ENCODE peak calls at places on chromosomes 1 and 21, in nine cellular contexts. One of them, this sample, is unnamed. For H3K27me3, the result is how much of the 10 kb centered on the place peaks cover.

GRCh38 chr1:29282924-29283803 is 46.8 kb downstream of the PTPRU start:
- DNase-seq in naive thymus-derived CD4-positive, alpha-beta T cell: no peak
- DNase-seq in GM23248: peak
- DNase-seq in body of pancreas: no peak
- DNase-seq in uterus: no peak
- DNase-seq in IMR-90: peak
- DNase-seq in dorsolateral prefrontal cortex: no peak
- DNase-seq in small intestine: peak
- DNase-seq in left ventricle myocardium inferior: no peak
- DNase-seq in this sample: no peak

GRCh38 chr21:45362077-45362747 is 42.8 kb upstream of the COL18A1 start:
- DNase-seq in body of pancreas: no peak
- DNase-seq in uterus: no peak
- DNase-seq in dorsolateral prefrontal cortex: no peak
- DNase-seq in naive thymus-derived CD4-positive, alpha-beta T cell: no peak
- DNase-seq in IMR-90: no peak
- DNase-seq in GM23248: no peak
- DNase-seq in small intestine: no peak
- DNase-seq in left ventricle myocardium inferior: no peak
- DNase-seq in this sample: no peak

GRCh38 chr1:20405893-20406604 is 80.0 kb downstream of the CAMK2N1 start:
- DNase-seq in body of pancreas: no peak
- DNase-seq in dorsolateral prefrontal cortex: no peak
- DNase-seq in GM23248: peak
- DNase-seq in uterus: no peak
- DNase-seq in IMR-90: peak
- DNase-seq in small intestine: no peak
- DNase-seq in left ventricle myocardium inferior: no peak
- DNase-seq in naive thymus-derived CD4-positive, alpha-beta T cell: no peak
- DNase-seq in this sample: no peak

GRCh38 chr1:13549521-13549920 is 34.1 kb upstream of the PDPN start:
- DNase-seq in naive thymus-derived CD4-positive, alpha-beta T cell: no peak
- DNase-seq in left ventricle myocardium inferior: no peak
- DNase-seq in GM23248: no peak
- DNase-seq in uterus: no peak
- DNase-seq in dorsolateral prefrontal cortex: peak
- DNase-seq in body of pancreas: no peak
- DNase-seq in small intestine: no peak
- DNase-seq in IMR-90: no peak
- DNase-seq in this sample: no peak

GRCh38 chr1:147837129-147837776 is 65.3 kb upstream of the GJA8 start:
- DNase-seq in body of pancreas: no peak
- DNase-seq in IMR-90: no peak
- DNase-seq in dorsolateral prefrontal cortex: no peak
- DNase-seq in naive thymus-derived CD4-positive, alpha-beta T cell: no peak
- DNase-seq in left ventricle myocardium inferior: no peak
- DNase-seq in GM23248: no peak
- DNase-seq in uterus: no peak
- DNase-seq in small intestine: no peak
- DNase-seq in this sample: no peak

GRCh38 chr1:27504588-27505419 is 14.8 kb upstream of the WASF2 start:
- DNase-seq in uterus: peak
- DNase-seq in naive thymus-derived CD4-positive, alpha-beta T cell: no peak
- DNase-seq in IMR-90: peak
- DNase-seq in small intestine: no peak
- DNase-seq in body of pancreas: peak
- DNase-seq in GM23248: peak
- DNase-seq in dorsolateral prefrontal cortex: no peak
- DNase-seq in left ventricle myocardium inferior: peak
- DNase-seq in this sample: no peak

GRCh38 chr1:236659792-236660587 is 26.3 kb upstream of the ACTN2 start:
- DNase-seq in dorsolateral prefrontal cortex: no peak
- DNase-seq in GM23248: no peak
- DNase-seq in uterus: no peak
- DNase-seq in naive thymus-derived CD4-positive, alpha-beta T cell: no peak
- DNase-seq in left ventricle myocardium inferior: no peak
- DNase-seq in body of pancreas: no peak
- DNase-seq in small intestine: no peak
- DNase-seq in IMR-90: no peak
- DNase-seq in this sample: no peak

GRCh38 chr21:35329940-35330670 is 281.0 kb upstream of the RUNX1 start:
- DNase-seq in left ventricle myocardium inferior: no peak
- DNase-seq in small intestine: no peak
- DNase-seq in body of pancreas: no peak
- DNase-seq in dorsolateral prefrontal cortex: no peak
- DNase-seq in naive thymus-derived CD4-positive, alpha-beta T cell: no peak
- DNase-seq in IMR-90: no peak
- DNase-seq in GM23248: no peak
- DNase-seq in uterus: no peak
- DNase-seq in this sample: no peak

GRCh38 chr1:221040716-221041275 is 161.6 kb downstream of the HLX start:
- DNase-seq in small intestine: no peak
- DNase-seq in body of pancreas: no peak
- DNase-seq in dorsolateral prefrontal cortex: no peak
- DNase-seq in IMR-90: no peak
- DNase-seq in naive thymus-derived CD4-positive, alpha-beta T cell: no peak
- DNase-seq in left ventricle myocardium inferior: no peak
- DNase-seq in GM23248: no peak
- DNase-seq in uterus: no peak
- DNase-seq in this sample: no peak

GRCh38 chr1:56394298-56394697 is 185.1 kb downstream of the PLPP3 start:
- DNase-seq in GM23248: no peak
- DNase-seq in body of pancreas: no peak
- DNase-seq in naive thymus-derived CD4-positive, alpha-beta T cell: no peak
- DNase-seq in left ventricle myocardium inferior: no peak
- DNase-seq in small intestine: no peak
- DNase-seq in IMR-90: no peak
- DNase-seq in dorsolateral prefrontal cortex: no peak
- DNase-seq in uterus: no peak
- DNase-seq in this sample: no peak

GRCh38 chr1:32878183-32878582 is 7.5 kb upstream of the FNDC5 start:
- DNase-seq in left ventricle myocardium inferior: no peak
- DNase-seq in naive thymus-derived CD4-positive, alpha-beta T cell: no peak
- DNase-seq in GM23248: peak
- DNase-seq in body of pancreas: no peak
- DNase-seq in small intestine: no peak
- DNase-seq in uterus: no peak
- DNase-seq in IMR-90: peak
- DNase-seq in dorsolateral prefrontal cortex: peak
- DNase-seq in this sample: no peak

GRCh38 chr1:221622389-221622788 is 119.5 kb downstream of the DUSP10 start:
- DNase-seq in small intestine: no peak
- DNase-seq in left ventricle myocardium inferior: no peak
- DNase-seq in IMR-90: no peak
- DNase-seq in uterus: no peak
- DNase-seq in body of pancreas: no peak
- DNase-seq in naive thymus-derived CD4-positive, alpha-beta T cell: no peak
- DNase-seq in dorsolateral prefrontal cortex: no peak
- DNase-seq in GM23248: no peak
- DNase-seq in this sample: no peak

GRCh38 chr21:32371913-32372314 is 20.9 kb downstream of the URB1 start:
- DNase-seq in uterus: peak
- DNase-seq in dorsolateral prefrontal cortex: no peak
- DNase-seq in IMR-90: peak
- DNase-seq in GM23248: peak
- DNase-seq in naive thymus-derived CD4-positive, alpha-beta T cell: no peak
- DNase-seq in body of pancreas: no peak
- DNase-seq in left ventricle myocardium inferior: no peak
- DNase-seq in small intestine: no peak
- DNase-seq in this sample: no peak

GRCh38 chr1:3903141-3904005 is 3.3 kb upstream of the C1orf174 start:
- DNase-seq in GM23248: no peak
- DNase-seq in left ventricle myocardium inferior: no peak
- DNase-seq in IMR-90: no peak
- DNase-seq in small intestine: peak
- DNase-seq in dorsolateral prefrontal cortex: peak
- DNase-seq in uterus: no peak
- DNase-seq in body of pancreas: peak
- DNase-seq in naive thymus-derived CD4-positive, alpha-beta T cell: no peak
- DNase-seq in this sample: no peak

GRCh38 chr1:150582371-150582770 is 3.0 kb upstream of the MCL1 start:
- DNase-seq in dorsolateral prefrontal cortex: no peak
- DNase-seq in small intestine: no peak
- DNase-seq in uterus: no peak
- DNase-seq in IMR-90: peak
- DNase-seq in left ventricle myocardium inferior: no peak
- DNase-seq in GM23248: peak
- DNase-seq in body of pancreas: no peak
- DNase-seq in naive thymus-derived CD4-positive, alpha-beta T cell: no peak
- DNase-seq in this sample: no peak

GRCh38 chr1:25623731-25624130 is 7.1 kb downstream of the MAN1C1 start:
- DNase-seq in uterus: no peak
- DNase-seq in left ventricle myocardium inferior: no peak
- DNase-seq in naive thymus-derived CD4-positive, alpha-beta T cell: no peak
- DNase-seq in GM23248: no peak
- DNase-seq in IMR-90: no peak
- DNase-seq in small intestine: no peak
- DNase-seq in dorsolateral prefrontal cortex: no peak
- DNase-seq in body of pancreas: no peak
- DNase-seq in this sample: no peak
- H3K27ac ChIP-seq in uterus: no peak
- H3K27ac ChIP-seq in left ventricle myocardium inferior: no peak
- H3K27ac ChIP-seq in naive thymus-derived CD4-positive, alpha-beta T cell: peak
- H3K27ac ChIP-seq in GM23248: no peak
- H3K27ac ChIP-seq in IMR-90: no peak
- H3K27ac ChIP-seq in small intestine: no peak
- H3K27ac ChIP-seq in dorsolateral prefrontal cortex: no peak
- H3K27ac ChIP-seq in body of pancreas: no peak
- H3K27ac ChIP-seq in this sample: no peak

GRCh38 chr1:62321438-62321837 is 2.2 kb upstream of the KANK4 start:
- DNase-seq in naive thymus-derived CD4-positive, alpha-beta T cell: no peak
- DNase-seq in IMR-90: peak
- DNase-seq in uterus: no peak
- DNase-seq in dorsolateral prefrontal cortex: no peak
- DNase-seq in small intestine: no peak
- DNase-seq in body of pancreas: no peak
- DNase-seq in left ventricle myocardium inferior: no peak
- DNase-seq in GM23248: peak
- DNase-seq in this sample: no peak

GRCh38 chr1:62315387-62315786 is 3.8 kb downstream of the KANK4 start:
- DNase-seq in dorsolateral prefrontal cortex: no peak
- DNase-seq in IMR-90: no peak
- DNase-seq in naive thymus-derived CD4-positive, alpha-beta T cell: no peak
- DNase-seq in small intestine: no peak
- DNase-seq in uterus: no peak
- DNase-seq in body of pancreas: no peak
- DNase-seq in left ventricle myocardium inferior: no peak
- DNase-seq in GM23248: no peak
- DNase-seq in this sample: no peak

GRCh38 chr1:62317021-62317768 is 2.0 kb downstream of the KANK4 start:
- DNase-seq in GM23248: no peak
- DNase-seq in small intestine: no peak
- DNase-seq in dorsolateral prefrontal cortex: no peak
- DNase-seq in naive thymus-derived CD4-positive, alpha-beta T cell: no peak
- DNase-seq in body of pancreas: no peak
- DNase-seq in uterus: no peak
- DNase-seq in left ventricle myocardium inferior: no peak
- DNase-seq in IMR-90: no peak
- DNase-seq in this sample: no peak

GRCh38 chr1:62318320-62318755 is 896 bp downstream of the KANK4 start:
- DNase-seq in left ventricle myocardium inferior: no peak
- DNase-seq in IMR-90: no peak
- DNase-seq in naive thymus-derived CD4-positive, alpha-beta T cell: no peak
- DNase-seq in small intestine: no peak
- DNase-seq in dorsolateral prefrontal cortex: no peak
- DNase-seq in GM23248: no peak
- DNase-seq in uterus: no peak
- DNase-seq in body of pancreas: peak
- DNase-seq in this sample: no peak

GRCh38 chr1:62318756-62319544 is at the start of gene KANK4:
- DNase-seq in small intestine: peak
- DNase-seq in naive thymus-derived CD4-positive, alpha-beta T cell: no peak
- DNase-seq in dorsolateral prefrontal cortex: no peak
- DNase-seq in body of pancreas: peak
- DNase-seq in IMR-90: no peak
- DNase-seq in uterus: no peak
- DNase-seq in GM23248: peak
- DNase-seq in left ventricle myocardium inferior: no peak
- DNase-seq in this sample: no peak
- H3K27me3 ChIP-seq in small intestine: under half
- H3K27me3 ChIP-seq in naive thymus-derived CD4-positive, alpha-beta T cell: under half
- H3K27me3 ChIP-seq in dorsolateral prefrontal cortex: under half
- H3K27me3 ChIP-seq in body of pancreas: under half
- H3K27me3 ChIP-seq in IMR-90: under half
- H3K27me3 ChIP-seq in uterus: under half
- H3K27me3 ChIP-seq in GM23248: under half
- H3K27me3 ChIP-seq in left ventricle myocardium inferior: under half
- H3K27me3 ChIP-seq in this sample: under half

DNA sequence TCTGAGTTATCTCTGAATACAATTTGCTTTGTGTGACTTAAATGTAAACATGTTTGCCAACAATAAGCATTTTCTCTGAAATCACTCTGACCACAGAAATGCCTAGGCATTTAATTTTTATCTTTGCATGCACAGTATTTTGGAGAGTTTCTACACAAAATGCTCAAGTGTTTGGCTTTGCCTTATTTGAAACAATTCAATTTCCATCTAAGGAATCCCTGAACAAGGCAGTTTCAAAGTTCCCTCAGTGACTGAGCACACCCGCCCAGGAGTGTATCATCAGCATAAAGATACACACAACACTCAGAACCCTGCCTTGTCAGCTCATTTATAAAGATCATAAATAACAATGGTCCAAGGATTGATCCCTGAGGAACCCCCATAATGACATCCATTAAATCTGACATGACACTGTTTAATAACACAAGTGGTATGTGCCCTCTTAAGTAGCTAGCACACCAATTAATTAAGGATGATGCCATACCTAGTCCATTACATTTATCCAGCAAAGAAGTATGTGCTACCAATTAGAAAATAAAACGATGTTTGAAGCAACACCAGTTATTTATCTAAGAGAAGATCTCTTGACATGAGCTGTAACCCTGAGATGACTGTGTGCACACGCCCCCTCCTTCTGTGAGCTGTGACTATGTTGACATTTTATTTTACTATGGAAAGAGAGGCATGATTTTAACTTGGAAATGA is 585.8 kb downstream of the ADGRL2 start:
- DNase-seq in body of pancreas: no peak
- DNase-seq in dorsolateral prefrontal cortex: no peak
- DNase-seq in small intestine: no peak
- DNase-seq in left ventricle myocardium inferior: no peak
- DNase-seq in IMR-90: no peak
- DNase-seq in GM23248: peak
- DNase-seq in uterus: no peak
- DNase-seq in naive thymus-derived CD4-positive, alpha-beta T cell: no peak
- DNase-seq in this sample: no peak
- H3K4me3 ChIP-seq in body of pancreas: no peak
- H3K4me3 ChIP-seq in dorsolateral prefrontal cortex: no peak
- H3K4me3 ChIP-seq in small intestine: no peak
- H3K4me3 ChIP-seq in left ventricle myocardium inferior: no peak
- H3K4me3 ChIP-seq in IMR-90: no peak
- H3K4me3 ChIP-seq in GM23248: no peak
- H3K4me3 ChIP-seq in uterus: no peak
- H3K4me3 ChIP-seq in naive thymus-derived CD4-positive, alpha-beta T cell: no peak
- H3K4me3 ChIP-seq in this sample: no peak

DNA sequence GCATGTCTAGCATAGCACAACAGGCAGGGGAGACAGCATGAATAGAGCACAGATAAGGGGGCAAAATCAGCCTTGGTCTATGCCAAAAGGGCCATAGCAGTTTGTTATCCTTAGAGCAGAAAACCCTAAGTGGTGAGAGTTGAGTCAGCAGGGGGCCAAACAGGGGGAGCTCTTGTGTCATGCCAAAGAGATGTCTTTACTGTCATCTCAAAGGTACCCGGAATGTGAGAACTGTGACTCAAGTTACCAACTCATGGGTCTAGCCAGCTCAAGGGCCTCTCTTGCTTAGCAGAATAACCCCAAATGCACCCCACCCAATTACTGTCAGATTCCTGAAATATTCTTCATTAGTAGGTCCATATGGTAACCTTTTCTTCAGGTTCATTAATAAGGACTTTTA is 45.9 kb upstream of the NRDC start:
- DNase-seq in body of pancreas: no peak
- DNase-seq in naive thymus-derived CD4-positive, alpha-beta T cell: no peak
- DNase-seq in left ventricle myocardium inferior: no peak
- DNase-seq in GM23248: peak
- DNase-seq in dorsolateral prefrontal cortex: no peak
- DNase-seq in small intestine: no peak
- DNase-seq in uterus: no peak
- DNase-seq in IMR-90: peak
- DNase-seq in this sample: no peak
- H3K27ac ChIP-seq in body of pancreas: no peak
- H3K27ac ChIP-seq in naive thymus-derived CD4-positive, alpha-beta T cell: no peak
- H3K27ac ChIP-seq in left ventricle myocardium inferior: no peak
- H3K27ac ChIP-seq in GM23248: peak
- H3K27ac ChIP-seq in dorsolateral prefrontal cortex: no peak
- H3K27ac ChIP-seq in small intestine: no peak
- H3K27ac ChIP-seq in uterus: no peak
- H3K27ac ChIP-seq in IMR-90: peak
- H3K27ac ChIP-seq in this sample: no peak

This sample was measured in thoracic aorta.